ENCODE peak calls at places on chromosomes 7 and 10, in four cellular contexts. One of them, this sample, is unnamed.

GRCh38 chr10:114271779-114272167 is 32.7 kb downstream of the VWA2 start:
- DNase-seq in PC-9: peak
- DNase-seq in fibroblast of mammary gland: peak
- DNase-seq in MM.1S: no peak
- DNase-seq in this sample: no peak

GRCh38 chr7:149497467-149498261 is at the start of gene ZNF746:
- DNase-seq in PC-9: peak
- DNase-seq in MM.1S: peak
- DNase-seq in fibroblast of mammary gland: peak
- DNase-seq in this sample: peak

GRCh38 chr10:30583778-30584415 is 45.7 kb downstream of the LYZL2 start:
- DNase-seq in fibroblast of mammary gland: peak
- DNase-seq in PC-9: peak
- DNase-seq in MM.1S: peak
- DNase-seq in this sample: peak

GRCh38 chr10:130078120-130078519 is 32.5 kb downstream of the C10orf143 start:
- DNase-seq in PC-9: no peak
- DNase-seq in MM.1S: no peak
- DNase-seq in fibroblast of mammary gland: no peak
- DNase-seq in this sample: no peak

GRCh38 chr10:86536294-86536861 is 14.8 kb upstream of the WAPL start:
- DNase-seq in fibroblast of mammary gland: no peak
- DNase-seq in MM.1S: no peak
- DNase-seq in PC-9: no peak
- DNase-seq in this sample: peak

GRCh38 chr7:82284936-82285519 is 158.5 kb downstream of the CACNA2D1 start:
- DNase-seq in MM.1S: no peak
- DNase-seq in fibroblast of mammary gland: no peak
- DNase-seq in PC-9: no peak
- DNase-seq in this sample: no peak

GRCh38 chr7:101953248-101953819 is 135.9 kb downstream of the CUX1 start:
- DNase-seq in fibroblast of mammary gland: peak
- DNase-seq in MM.1S: no peak
- DNase-seq in PC-9: no peak
- DNase-seq in this sample: peak

GRCh38 chr7:142685877-142686508 is 63.3 kb upstream of the PRSS1 start:
- DNase-seq in MM.1S: no peak
- DNase-seq in fibroblast of mammary gland: no peak
- DNase-seq in PC-9: no peak
- DNase-seq in this sample: no peak

GRCh38 chr7:155214328-155214986 is 83.2 kb upstream of the INSIG1 start:
- DNase-seq in PC-9: peak
- DNase-seq in MM.1S: no peak
- DNase-seq in fibroblast of mammary gland: peak
- DNase-seq in this sample: no peak

GRCh38 chr10:115093286-115093775 is at the start of gene ATRNL1:
- DNase-seq in MM.1S: peak
- DNase-seq in PC-9: no peak
- DNase-seq in fibroblast of mammary gland: no peak
- DNase-seq in this sample: peak

GRCh38 chr10:7085913-7086589 is 324.8 kb downstream of the SFMBT2 start:
- DNase-seq in fibroblast of mammary gland: peak
- DNase-seq in MM.1S: no peak
- DNase-seq in PC-9: no peak
- DNase-seq in this sample: no peak

GRCh38 chr10:6567894-6568293 is 12.2 kb downstream of the PRKCQ start:
- DNase-seq in MM.1S: no peak
- DNase-seq in PC-9: no peak
- DNase-seq in fibroblast of mammary gland: no peak
- DNase-seq in this sample: no peak

GRCh38 chr7:27181795-27182275 is 3.2 kb downstream of the HOXA11 start:
- DNase-seq in MM.1S: no peak
- DNase-seq in PC-9: no peak
- DNase-seq in fibroblast of mammary gland: no peak
- DNase-seq in this sample: no peak

GRCh38 chr7:112452102-112452888 is 2.0 kb downstream of the IFRD1 start:
- DNase-seq in PC-9: peak
- DNase-seq in MM.1S: peak
- DNase-seq in fibroblast of mammary gland: peak
- DNase-seq in this sample: peak

GRCh38 chr7:143380264-143380645 is 890 bp upstream of the ZYX start:
- DNase-seq in fibroblast of mammary gland: peak
- DNase-seq in PC-9: peak
- DNase-seq in MM.1S: peak
- DNase-seq in this sample: peak

GRCh38 chr10:119246862-119247549 is 39.6 kb downstream of the GRK5 start:
- DNase-seq in MM.1S: no peak
- DNase-seq in PC-9: no peak
- DNase-seq in fibroblast of mammary gland: peak
- DNase-seq in this sample: no peak

GRCh38 chr7:38105874-38106483 is 72.1 kb upstream of the STARD3NL start:
- DNase-seq in PC-9: peak
- DNase-seq in fibroblast of mammary gland: peak
- DNase-seq in MM.1S: peak
- DNase-seq in this sample: peak

GRCh38 chr7:84813376-84813775 is 373.5 kb downstream of the SEMA3D start:
- DNase-seq in fibroblast of mammary gland: no peak
- DNase-seq in PC-9: no peak
- DNase-seq in MM.1S: no peak
- DNase-seq in this sample: no peak

GRCh38 chr7:540579-540978 is 20.9 kb upstream of the PDGFA start:
- DNase-seq in fibroblast of mammary gland: no peak
- DNase-seq in PC-9: no peak
- DNase-seq in MM.1S: no peak
- DNase-seq in this sample: no peak

GRCh38 chr7:20113423-20114027 is 103.7 kb downstream of the MACC1 start:
- DNase-seq in MM.1S: peak
- DNase-seq in fibroblast of mammary gland: no peak
- DNase-seq in PC-9: no peak
- DNase-seq in this sample: peak

GRCh38 chr10:102870221-102870620 is 951 bp downstream of the AS3MT start:
- DNase-seq in MM.1S: no peak
- DNase-seq in fibroblast of mammary gland: no peak
- DNase-seq in PC-9: no peak
- DNase-seq in this sample: no peak

GRCh38 chr10:59595584-59595983 is 114.1 kb downstream of the SLC16A9 start:
- DNase-seq in fibroblast of mammary gland: no peak
- DNase-seq in PC-9: no peak
- DNase-seq in MM.1S: no peak
- DNase-seq in this sample: no peak

GRCh38 chr7:106568680-106569499 is 92.1 kb downstream of the CCDC71L start:
- DNase-seq in MM.1S: no peak
- DNase-seq in fibroblast of mammary gland: peak
- DNase-seq in PC-9: peak
- DNase-seq in this sample: peak

GRCh38 chr10:114064151-114065045 is 20.7 kb downstream of the ADRB1 start:
- DNase-seq in fibroblast of mammary gland: no peak
- DNase-seq in MM.1S: peak
- DNase-seq in PC-9: no peak
- DNase-seq in this sample: no peak

GRCh38 chr10:65675236-65675635 is 1250.6 kb upstream of the LRRTM3 start:
- DNase-seq in PC-9: no peak
- DNase-seq in MM.1S: no peak
- DNase-seq in fibroblast of mammary gland: no peak
- DNase-seq in this sample: no peak

GRCh38 chr7:8371742-8372141 is 61.7 kb upstream of the NXPH1 start:
- DNase-seq in MM.1S: peak
- DNase-seq in PC-9: no peak
- DNase-seq in fibroblast of mammary gland: no peak
- DNase-seq in this sample: peak

GRCh38 chr7:125136341-125136740 is 206.7 kb upstream of the POT1 start:
- DNase-seq in MM.1S: no peak
- DNase-seq in PC-9: peak
- DNase-seq in fibroblast of mammary gland: no peak
- DNase-seq in this sample: no peak

GRCh38 chr10:93221521-93221920 is 147.8 kb downstream of the CYP26A1 start:
- DNase-seq in fibroblast of mammary gland: no peak
- DNase-seq in MM.1S: no peak
- DNase-seq in PC-9: no peak
- DNase-seq in this sample: no peak

GRCh38 chr10:30510184-30510931 is 76.4 kb downstream of the MAP3K8 start:
- DNase-seq in PC-9: peak
- DNase-seq in fibroblast of mammary gland: peak
- DNase-seq in MM.1S: peak
- DNase-seq in this sample: peak

GRCh38 chr7:47906883-47907282 is 41.4 kb downstream of the PKD1L1 start:
- DNase-seq in PC-9: no peak
- DNase-seq in MM.1S: no peak
- DNase-seq in fibroblast of mammary gland: no peak
- DNase-seq in this sample: no peak

GRCh38 chr7:121755286-121755685 is 117.7 kb upstream of the PTPRZ1 start:
- DNase-seq in MM.1S: no peak
- DNase-seq in fibroblast of mammary gland: no peak
- DNase-seq in PC-9: no peak
- DNase-seq in this sample: no peak

GRCh38 chr7:7183833-7184463 is 1.6 kb downstream of the C1GALT1 start:
- DNase-seq in fibroblast of mammary gland: no peak
- DNase-seq in PC-9: no peak
- DNase-seq in MM.1S: peak
- DNase-seq in this sample: no peak

GRCh38 chr7:7185382-7185989 is 3.1 kb downstream of the C1GALT1 start:
- DNase-seq in fibroblast of mammary gland: no peak
- DNase-seq in PC-9: no peak
- DNase-seq in MM.1S: no peak
- DNase-seq in this sample: no peak

GRCh38 chr7:7182156-7183060 is at the start of gene C1GALT1:
- DNase-seq in PC-9: peak
- DNase-seq in fibroblast of mammary gland: peak
- DNase-seq in MM.1S: peak
- DNase-seq in this sample: peak

GRCh38 chr7:7181519-7182155 is 707 bp upstream of the C1GALT1 start:
- DNase-seq in PC-9: peak
- DNase-seq in fibroblast of mammary gland: peak
- DNase-seq in MM.1S: peak
- DNase-seq in this sample: peak

GRCh38 chr7:7183061-7183832 is 903 bp downstream of the C1GALT1 start:
- DNase-seq in MM.1S: peak
- DNase-seq in fibroblast of mammary gland: peak
- DNase-seq in PC-9: peak
- DNase-seq in this sample: peak
- H3K4me3 ChIP-seq in MM.1S: peak
- H3K4me3 ChIP-seq in fibroblast of mammary gland: peak
- H3K4me3 ChIP-seq in PC-9: peak
- H3K4me3 ChIP-seq in this sample: peak

DNA sequence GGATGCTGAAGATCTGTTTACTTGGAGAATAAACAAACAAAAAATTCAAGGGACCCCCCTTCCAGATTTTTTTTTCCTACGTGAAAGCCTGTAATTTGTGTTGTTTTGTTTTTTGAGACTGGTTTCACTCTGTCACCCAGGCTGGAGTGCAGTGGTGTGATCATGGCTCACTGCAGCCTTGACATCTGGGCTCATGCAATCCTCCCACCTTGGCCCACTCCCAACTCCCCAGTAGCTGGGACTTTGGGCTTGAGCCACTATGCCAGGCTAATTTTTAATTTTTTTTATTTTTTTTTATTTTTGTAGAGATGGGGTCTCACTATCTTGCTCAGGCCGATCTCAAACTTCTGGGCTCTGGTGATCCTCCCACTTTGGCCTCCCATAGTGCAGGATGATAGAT is 2.3 kb downstream of the MRC1 start:
- DNase-seq in fibroblast of mammary gland: no peak
- DNase-seq in MM.1S: no peak
- DNase-seq in PC-9: no peak
- DNase-seq in this sample: no peak
- H3K4me3 ChIP-seq in fibroblast of mammary gland: no peak
- H3K4me3 ChIP-seq in MM.1S: no peak
- H3K4me3 ChIP-seq in PC-9: no peak
- H3K4me3 ChIP-seq in this sample: no peak

GRCh38 chr7:130491841-130492518 is at the start of gene MEST:
- DNase-seq in fibroblast of mammary gland: no peak
- DNase-seq in MM.1S: no peak
- DNase-seq in PC-9: no peak
- DNase-seq in this sample: peak

GRCh38 chr7:130489140-130489967 is 2.5 kb upstream of the MEST start:
- DNase-seq in PC-9: peak
- DNase-seq in fibroblast of mammary gland: no peak
- DNase-seq in MM.1S: no peak
- DNase-seq in this sample: no peak

GRCh38 chr7:130492519-130493274 is 812 bp downstream of the MEST start:
- DNase-seq in MM.1S: no peak
- DNase-seq in fibroblast of mammary gland: no peak
- DNase-seq in PC-9: no peak
- DNase-seq in this sample: no peak

GRCh38 chr7:130490287-130490686 is 1.6 kb upstream of the MEST start:
- DNase-seq in MM.1S: no peak
- DNase-seq in PC-9: no peak
- DNase-seq in fibroblast of mammary gland: no peak
- DNase-seq in this sample: no peak

GRCh38 chr7:130490888-130491771 is 755 bp upstream of the MEST start:
- DNase-seq in MM.1S: peak
- DNase-seq in PC-9: no peak
- DNase-seq in fibroblast of mammary gland: no peak
- DNase-seq in this sample: peak
- H3K4me3 ChIP-seq in MM.1S: peak
- H3K4me3 ChIP-seq in PC-9: no peak
- H3K4me3 ChIP-seq in fibroblast of mammary gland: peak
- H3K4me3 ChIP-seq in this sample: peak

GRCh38 chr7:25495905-25496304 is 267.6 kb upstream of the NPVF start:
- DNase-seq in PC-9: no peak
- DNase-seq in MM.1S: no peak
- DNase-seq in fibroblast of mammary gland: peak
- DNase-seq in this sample: no peak

GRCh38 chr7:25493811-25494366 is 265.6 kb upstream of the NPVF start:
- DNase-seq in fibroblast of mammary gland: no peak
- DNase-seq in PC-9: no peak
- DNase-seq in MM.1S: no peak
- DNase-seq in this sample: no peak

GRCh38 chr7:25495342-25495855 is 267.1 kb upstream of the NPVF start:
- DNase-seq in fibroblast of mammary gland: no peak
- DNase-seq in MM.1S: no peak
- DNase-seq in PC-9: no peak
- DNase-seq in this sample: no peak

DNA sequence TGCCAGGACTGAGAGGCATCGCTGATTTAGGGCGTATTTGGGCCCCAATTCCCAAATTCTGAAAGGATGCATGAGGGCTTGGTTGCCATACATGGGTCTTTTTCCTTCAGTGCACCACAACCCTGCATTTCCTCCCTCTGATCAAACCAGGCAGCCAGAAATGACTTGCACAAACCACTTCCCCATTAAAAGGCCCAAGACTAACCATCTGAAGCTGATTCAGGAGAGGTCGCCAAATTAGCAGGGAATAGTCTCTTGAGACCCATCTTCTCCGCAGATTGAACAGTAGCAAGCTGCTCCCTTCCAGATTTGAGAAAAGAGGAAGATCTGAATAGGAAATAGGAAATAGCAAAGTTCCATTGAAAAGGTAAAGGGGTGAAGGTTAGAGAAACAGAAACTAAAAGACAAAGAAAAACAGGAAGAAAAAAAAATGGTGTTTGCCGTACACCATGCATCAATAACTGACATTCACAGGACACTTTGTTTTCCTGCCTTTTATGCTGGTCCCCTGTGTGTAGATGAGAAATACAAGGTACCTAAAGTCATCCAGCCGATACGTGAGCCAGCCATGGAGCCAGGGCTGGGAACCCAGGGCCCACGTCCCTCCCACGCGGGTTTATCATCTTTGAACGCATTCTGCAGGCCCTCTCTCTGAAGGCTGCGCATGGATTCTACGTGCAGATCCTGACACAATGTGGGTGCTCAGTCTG is 268.3 kb upstream of the NPVF start:
- DNase-seq in fibroblast of mammary gland: peak
- DNase-seq in PC-9: no peak
- DNase-seq in MM.1S: no peak
- DNase-seq in this sample: peak
- H3K4me3 ChIP-seq in fibroblast of mammary gland: no peak
- H3K4me3 ChIP-seq in PC-9: no peak
- H3K4me3 ChIP-seq in MM.1S: no peak
- H3K4me3 ChIP-seq in this sample: peak

This sample was measured in GM12865.